ENCODE peak calls at places on chromosomes 2 and 18, in eight cellular contexts. Q is psoas muscle, M is aorta, R is sigmoid colon, X is IMR-90, A is Peyer's patch, I is WERI-Rb-1, W is right atrium auricular region. D is an unnamed sample.

GRCh38 chr18:11972371-11973174 is 8.7 kb upstream of the IMPA2 start:
- DNase-seq in A (no peak), R (peak; percentile 56), W (no peak), Q (no peak), X (no peak), I (no peak), M (no peak), D (no peak)

GRCh38 chr18:46481847-46482245 is 175.2 kb downstream of the LOXHD1 start:
- DNase-seq in R (no peak), I (no peak), Q (no peak), M (no peak), A (no peak), X (no peak), W (no peak), D (no peak)

GRCh38 chr18:63409301-63409700 is 13.0 kb downstream of the VPS4B start:
- DNase-seq in M (no peak), A (no peak), W (no peak), I (no peak), X (peak; percentile 63), R (no peak), Q (no peak), D (no peak)

GRCh38 chr2:126893153-126893552 is 5.5 kb upstream of the TEX51 start:
- DNase-seq in M (no peak), Q (no peak), A (no peak), X (no peak), R (no peak), W (no peak), I (no peak), D (no peak)

GRCh38 chr2:179123272-179123662 is 73.3 kb upstream of the CCDC141 start:
- DNase-seq in Q (no peak), I (no peak), A (no peak), W (no peak), M (no peak), R (no peak), X (no peak), D (no peak)

GRCh38 chr18:28961669-28962228 is 784.8 kb upstream of the CDH2 start:
- DNase-seq in M (no peak), Q (no peak), X (peak; percentile 22), I (peak; percentile 51), W (no peak), A (no peak), R (no peak), D (no peak)

GRCh38 chr2:148021059-148021985 is at the start of gene MBD5:
- DNase-seq in I (peak; percentile 65), W (no peak), M (peak; percentile 76), A (peak; percentile 46), R (peak; percentile 72), Q (peak; percentile 66), X (peak; percentile 58), D (no peak)

GRCh38 chr2:128556633-128557032 is 238.0 kb upstream of the HS6ST1 start:
- DNase-seq in R (no peak), A (no peak), I (no peak), Q (no peak), M (no peak), W (no peak), X (no peak), D (no peak)

GRCh38 chr2:227033471-227034148 is 130.4 kb downstream of the COL4A4 start:
- DNase-seq in Q (no peak), A (no peak), I (peak; percentile 59), R (peak; percentile 79), M (no peak), X (peak; percentile 32), W (no peak), D (no peak)

GRCh38 chr18:79317718-79318117 is 78.0 kb upstream of the NFATC1 start:
- DNase-seq in R (no peak), M (no peak), Q (no peak), W (no peak), I (no peak), A (no peak), X (no peak), D (no peak)

GRCh38 chr18:77209587-77209986 is 40.1 kb upstream of the GALR1 start:
- DNase-seq in M (no peak), Q (no peak), W (no peak), A (no peak), X (peak; percentile 90), R (no peak), I (no peak), D (no peak)

GRCh38 chr2:134122610-134123009 is 131.3 kb upstream of the MGAT5 start:
- DNase-seq in M (no peak), R (no peak), I (peak; percentile 28), X (no peak), W (no peak), A (no peak), Q (no peak), D (no peak)

GRCh38 chr2:227862741-227863588 is 8.5 kb upstream of the DAW1 start:
- DNase-seq in I (no peak), A (no peak), R (no peak), W (peak; percentile 79), X (peak; percentile 83), M (peak; percentile 78), Q (peak; percentile 60), D (no peak)

GRCh38 chr18:44937985-44938384 is 257.3 kb downstream of the SETBP1 start:
- DNase-seq in Q (no peak), A (no peak), X (no peak), M (no peak), W (no peak), R (no peak), I (peak; percentile 39), D (no peak)

GRCh38 chr18:48326901-48327675 is 82.1 kb downstream of the ZBTB7C start:
- DNase-seq in M (peak; percentile 78), W (no peak), R (no peak), Q (no peak), A (no peak), X (peak; percentile 29), I (no peak), D (no peak)

GRCh38 chr2:109560265-109560664 is 53.5 kb downstream of the SEPTIN10 start:
- DNase-seq in X (peak; percentile 61), R (no peak), A (no peak), Q (no peak), M (no peak), I (no peak), W (no peak), D (no peak)

GRCh38 chr2:126639276-126639675 is 16.7 kb upstream of the GYPC start:
- DNase-seq in W (no peak), X (no peak), A (no peak), R (no peak), I (no peak), M (no peak), Q (no peak), D (no peak)

GRCh38 chr2:136206613-136207012 is 88.7 kb upstream of the CXCR4 start:
- DNase-seq in Q (no peak), W (no peak), A (peak; percentile 90), X (no peak), I (no peak), M (no peak), R (no peak), D (no peak)

GRCh38 chr2:60552096-60552850 is 1.2 kb downstream of the BCL11A start:
- DNase-seq in X (no peak), I (peak; percentile 56), R (peak; percentile 66), M (no peak), A (peak; percentile 49), Q (no peak), W (no peak), D (no peak)

GRCh38 chr2:60553992-60554648 is 666 bp upstream of the BCL11A start:
- DNase-seq in X (no peak), A (peak; percentile 51), M (peak; percentile 80), I (peak; percentile 64), R (no peak), W (no peak), Q (peak; percentile 52), D (no peak)

GRCh38 chr2:60552851-60553495 is 481 bp downstream of the BCL11A start:
- DNase-seq in A (no peak), Q (no peak), X (no peak), W (no peak), R (no peak), I (no peak), M (no peak), D (no peak)

GRCh38 chr2:60554649-60555065 is 1.2 kb upstream of the BCL11A start:
- DNase-seq in X (no peak), I (peak; percentile 63), R (no peak), Q (no peak), M (no peak), W (no peak), A (no peak), D (no peak)

DNA sequence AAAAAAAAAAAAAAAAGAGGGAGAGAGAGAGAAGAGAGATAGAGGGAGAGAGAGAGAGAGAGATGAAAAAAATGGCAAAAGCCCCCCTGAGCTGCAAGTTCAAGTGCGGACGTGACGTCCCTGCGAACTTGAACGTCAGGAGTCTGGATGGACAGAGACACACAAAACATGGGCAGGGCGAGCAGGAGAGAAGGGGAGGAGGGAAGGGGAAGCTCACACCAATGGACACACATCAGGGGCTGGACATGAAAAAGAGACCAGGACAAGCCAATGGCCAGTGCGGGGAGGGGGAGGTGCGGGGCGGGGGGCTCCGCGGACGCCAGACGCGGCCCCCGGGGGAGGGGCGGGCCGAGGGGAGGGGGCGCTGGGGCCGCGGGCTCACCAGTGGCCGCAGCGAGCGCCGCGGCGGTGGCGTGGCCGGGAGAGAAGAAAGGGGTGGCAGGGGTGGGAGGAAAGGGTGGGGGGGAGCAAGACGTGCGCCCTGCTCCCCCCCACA is at the start of gene BCL11A:
- DNase-seq in M (no peak), R (peak; percentile 90), X (peak; percentile 78), W (no peak), I (peak; percentile 93), Q (peak; percentile 55), A (peak; percentile 79), D (no peak)
- H3K27ac ChIP-seq in M (no peak within 1 kb of the TSS), R (peak within 1 kb of the TSS; percentile 95), X (no peak within 1 kb of the TSS), W (peak within 1 kb of the TSS; percentile 65), I (peak within 1 kb of the TSS; percentile 63), Q (no peak within 1 kb of the TSS), A (peak within 1 kb of the TSS; percentile 83), D (no peak within 1 kb of the TSS)

GRCh38 chr2:6865346-6866238 is at the start of gene CMPK2:
- DNase-seq in M (peak; percentile 90), A (peak; percentile 66), X (peak; percentile 9), W (no peak), Q (peak; percentile 80), I (peak; percentile 77), R (peak; percentile 78), D (peak; percentile 51)
- H3K27ac ChIP-seq in M (peak within 1 kb of the TSS; percentile 7), A (peak within 1 kb of the TSS; percentile 82), X (no peak within 1 kb of the TSS), W (peak within 1 kb of the TSS; percentile 69), Q (peak within 1 kb of the TSS; percentile 68), I (peak within 1 kb of the TSS; percentile 67), R (peak within 1 kb of the TSS; percentile 90), D (peak within 1 kb of the TSS; percentile 21)

DNA sequence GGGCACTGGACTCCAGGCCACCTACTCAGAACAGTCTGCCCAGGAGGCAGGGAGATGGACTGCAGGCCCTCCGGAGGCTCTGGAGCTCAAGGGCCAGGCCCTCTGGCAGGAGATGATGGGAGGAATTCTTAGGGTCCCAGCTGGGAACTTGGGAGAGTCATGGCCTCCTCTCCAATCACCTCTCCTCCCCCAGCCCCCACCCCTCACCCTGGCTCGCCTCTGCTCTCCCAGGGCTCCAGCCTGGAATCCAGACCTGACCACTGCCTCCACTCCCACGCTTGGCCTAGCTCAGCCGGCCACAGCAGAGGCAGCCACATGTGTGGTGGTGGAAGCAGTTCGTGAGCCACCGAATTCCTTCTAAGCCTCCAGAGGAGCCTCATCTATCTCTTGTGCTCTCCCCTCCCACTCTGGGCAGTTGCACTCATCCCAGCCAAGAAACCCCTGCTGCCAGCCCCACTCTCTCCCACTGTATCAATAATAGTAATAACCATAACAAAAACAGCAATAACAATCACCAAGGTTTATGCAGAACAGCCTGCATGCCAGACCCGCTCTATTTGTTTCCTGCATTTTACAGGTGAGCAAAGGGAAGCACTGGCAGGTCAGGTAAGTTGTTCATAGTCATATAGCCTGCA is 67.4 kb downstream of the TNS1 start:
- DNase-seq in R (no peak), M (peak; percentile 80), A (no peak), W (no peak), I (no peak), Q (peak; percentile 70), X (peak; percentile 75), D (no peak)
- H3K27ac ChIP-seq in R (peak overlapping the region; percentile 98), M (peak overlapping the region; percentile 86), A (peak overlapping the region; percentile 46), W (peak overlapping the region; percentile 99), I (no peak overlapping the region), Q (peak overlapping the region; percentile 87), X (peak overlapping the region; percentile 84), D (peak overlapping the region; percentile 46)

GRCh38 chr2:11144724-11145079 is 10.6 kb upstream of the SLC66A3 start:
- DNase-seq in X (no peak), M (no peak), W (no peak), I (no peak), Q (no peak), R (no peak), A (no peak), D (no peak)
- H3K27ac ChIP-seq in X (no peak overlapping the region), M (no peak overlapping the region), W (no peak overlapping the region), I (no peak overlapping the region), Q (no peak overlapping the region), R (no peak overlapping the region), A (no peak overlapping the region), D (no peak overlapping the region)

D was measured in substantia nigra.